ENCODE peak calls at places on chromosomes 1 and 21, in seven cellular contexts. L, N, P, I, A, O and T are unnamed samples.

GRCh38 chr1:81111818-81112217 is 688.9 kb upstream of the ADGRL2 start:
- DNase-seq in L (peak; percentile 59), P (no peak), I (no peak), N (peak; percentile 72), A (no peak), O (no peak), T (no peak)

GRCh38 chr1:31368611-31369107 is 4.2 kb downstream of the FABP3 start:
- DNase-seq in N (no peak), I (no peak), A (no peak), P (no peak), L (no peak), O (no peak), T (no peak)

GRCh38 chr1:26307363-26307781 is 936 bp upstream of the UBXN11 start:
- DNase-seq in P (no peak), L (no peak), A (no peak), N (no peak), O (no peak), I (no peak), T (no peak)

GRCh38 chr1:87151500-87152421 is 176.9 kb upstream of the LMO4 start:
- DNase-seq in A (peak; percentile 53), P (peak; percentile 67), N (peak; percentile 69), I (peak; percentile 43), L (peak; percentile 52), O (peak; percentile 79), T (peak; percentile 77)

GRCh38 chr21:43362928-43363314 is 64.0 kb downstream of the SIK1 start:
- DNase-seq in L (no peak), O (no peak), N (no peak), P (no peak), I (no peak), A (no peak), T (no peak)

GRCh38 chr1:154629160-154630073 is 21.4 kb upstream of the ADAR start:
- DNase-seq in O (no peak), A (no peak), L (peak; percentile 77), I (no peak), N (no peak), P (no peak), T (no peak)

GRCh38 chr21:35038772-35039145 is 10.3 kb downstream of the RUNX1 start:
- DNase-seq in A (no peak), P (no peak), N (no peak), I (no peak), L (no peak), O (no peak), T (no peak)

GRCh38 chr1:25871086-25871703 is 4.3 kb downstream of the PAQR7 start:
- DNase-seq in P (no peak), N (no peak), O (no peak), I (no peak), A (no peak), L (no peak), T (no peak)

GRCh38 chr21:45515241-45516061 is 26.8 kb downstream of the SLC19A1 start:
- DNase-seq in A (no peak), I (no peak), N (no peak), L (no peak), O (no peak), P (no peak), T (no peak)

GRCh38 chr21:36190736-36191135 is 34.1 kb downstream of the DOP1B start:
- DNase-seq in N (no peak), I (no peak), O (no peak), L (no peak), P (no peak), A (no peak), T (no peak)

GRCh38 chr1:210257698-210258395 is 25.3 kb downstream of the SERTAD4 start:
- DNase-seq in N (no peak), O (no peak), I (no peak), A (no peak), L (no peak), P (no peak), T (no peak)

GRCh38 chr1:20533635-20534034 is 18.7 kb upstream of the FAM43B start:
- DNase-seq in P (no peak), O (no peak), L (no peak), N (no peak), A (no peak), I (no peak), T (no peak)

GRCh38 chr1:22250724-22251123 is 107.8 kb upstream of the WNT4 start:
- DNase-seq in A (no peak), P (no peak), N (no peak), O (no peak), I (no peak), L (no peak), T (no peak)

GRCh38 chr1:29829448-29830344 is 593.4 kb downstream of the PTPRU start:
- DNase-seq in I (no peak), O (no peak), N (no peak), L (no peak), A (no peak), P (no peak), T (no peak)

GRCh38 chr1:230105754-230106625 is 39.0 kb downstream of the GALNT2 start:
- DNase-seq in O (peak; percentile 55), I (no peak), L (peak; percentile 88), N (peak; percentile 57), P (peak; percentile 49), A (no peak), T (no peak)

GRCh38 chr1:203173566-203173965 is 2.1 kb downstream of the MYBPH start:
- DNase-seq in P (no peak), O (peak; percentile 85), L (no peak), I (no peak), A (no peak), N (no peak), T (no peak)

GRCh38 chr1:111242805-111243523 is 15.5 kb downstream of the CHI3L2 start:
- DNase-seq in N (no peak), O (no peak), A (no peak), I (no peak), L (no peak), P (no peak), T (no peak)

GRCh38 chr1:246279402-246279801 is 227.7 kb downstream of the SMYD3 start:
- DNase-seq in P (no peak), A (no peak), O (no peak), I (no peak), L (no peak), N (no peak), T (no peak)

GRCh38 chr1:246281639-246282038 is 225.4 kb downstream of the SMYD3 start:
- DNase-seq in I (no peak), L (no peak), A (no peak), O (no peak), N (no peak), P (no peak), T (no peak)

GRCh38 chr1:246284021-246284420 is 223.1 kb downstream of the SMYD3 start:
- DNase-seq in I (no peak), P (no peak), N (no peak), A (no peak), O (no peak), L (no peak), T (no peak)

GRCh38 chr1:246281195-246281594 is 225.9 kb downstream of the SMYD3 start:
- DNase-seq in I (no peak), N (no peak), P (no peak), O (no peak), A (no peak), L (no peak), T (no peak)

GRCh38 chr1:246280551-246280950 is 226.5 kb downstream of the SMYD3 start:
- DNase-seq in N (peak; percentile 34), O (peak; percentile 16), I (no peak), P (no peak), L (peak; percentile 65), A (no peak), T (no peak)
- TF ChIP-seq CTCF in N (peak; percentile 19), O (peak; percentile 17), I (peak; percentile 13), P (peak; percentile 7), L (peak; percentile 36), A (peak; percentile 12), T (peak; percentile 62)

GRCh38 chr1:201874672-201875071 is 14.0 kb upstream of the SHISA4 start:
- DNase-seq in I (no peak), A (no peak), N (no peak), L (no peak), P (no peak), O (no peak), T (no peak)

GRCh38 chr1:201877877-201878339 is 10.8 kb upstream of the SHISA4 start:
- DNase-seq in I (no peak), N (peak; percentile 52), L (peak; percentile 70), A (no peak), P (no peak), O (peak; percentile 48), T (no peak)

GRCh38 chr1:201881617-201882016 is 7.1 kb upstream of the SHISA4 start:
- DNase-seq in A (no peak), N (no peak), O (no peak), L (no peak), I (no peak), P (no peak), T (no peak)

GRCh38 chr1:201880928-201881571 is 7.6 kb upstream of the SHISA4 start:
- DNase-seq in I (no peak), O (no peak), P (no peak), A (peak; percentile 13), L (no peak), N (no peak), T (no peak)

DNA sequence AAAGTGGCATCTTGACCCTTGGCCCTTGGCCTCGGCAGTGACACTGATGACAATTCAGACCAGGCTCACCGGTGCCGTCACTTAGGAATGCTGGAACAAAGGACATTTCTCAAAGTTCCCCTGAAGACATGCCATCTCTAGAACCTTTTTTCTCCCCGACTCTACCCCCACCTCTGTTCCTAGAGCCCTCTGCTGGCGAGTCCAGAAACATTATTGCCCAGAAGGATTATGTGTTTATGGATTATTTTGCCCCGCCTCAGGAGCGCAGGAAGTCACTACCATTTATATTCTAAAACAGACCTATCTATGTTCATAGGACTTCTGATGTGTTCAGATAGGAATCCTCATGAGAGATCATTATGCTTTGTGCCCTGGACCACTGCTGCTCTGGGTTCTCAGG is 12.6 kb upstream of the SHISA4 start:
- DNase-seq in P (no peak), N (no peak), L (no peak), I (no peak), A (no peak), O (no peak), T (no peak)
- TF ChIP-seq CTCF in P (no peak), N (peak; percentile 69), L (peak; percentile 35), I (peak; percentile 33), A (peak; percentile 20), O (no peak), T (peak; percentile 51)

DNA sequence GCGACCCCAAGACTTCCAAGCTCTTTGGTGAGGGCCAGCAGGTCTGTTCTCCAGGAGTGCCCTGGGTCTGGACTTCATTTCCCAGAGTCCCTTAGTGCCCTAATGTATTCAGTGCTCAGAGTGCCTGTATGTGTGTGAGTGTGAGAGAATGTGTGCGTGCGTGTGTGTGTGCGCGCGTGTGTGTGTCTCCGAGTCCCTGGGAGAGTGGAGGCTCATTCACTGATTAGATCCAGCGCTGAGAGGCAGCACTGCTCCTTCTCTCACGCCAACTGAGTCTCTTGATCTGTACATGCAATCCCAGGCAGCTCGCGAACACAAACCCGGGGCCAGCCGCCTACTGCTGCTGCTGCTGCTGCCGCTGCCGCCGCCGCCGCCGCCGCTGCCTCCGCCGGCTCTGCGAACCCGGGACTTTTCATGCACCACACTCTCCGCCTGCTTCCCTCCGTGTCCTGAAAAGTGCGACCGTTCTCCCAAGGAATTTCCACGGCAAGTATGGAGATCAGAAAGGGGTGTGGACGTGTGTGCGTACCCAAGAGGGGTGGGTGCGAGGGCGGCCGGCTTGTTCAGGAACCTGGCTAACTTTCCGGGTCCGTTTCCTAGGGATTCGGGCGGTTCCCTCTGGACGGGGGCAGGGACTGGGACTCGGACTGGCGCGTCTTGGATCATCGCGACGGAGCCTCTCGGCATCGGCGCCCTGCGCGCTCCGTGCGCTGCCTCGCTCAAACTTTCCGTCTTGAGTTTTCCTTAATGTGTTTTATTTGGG is at the start of gene RNF220:
- DNase-seq in I (peak; percentile 80), L (peak; percentile 71), A (peak; percentile 75), P (peak; percentile 45), O (peak; percentile 53), N (peak; percentile 79), T (peak; percentile 61)
- TF ChIP-seq CTCF in I (peak; percentile 8), L (no peak), A (no peak), P (no peak), O (no peak), N (no peak), T (no peak)

GRCh38 chr1:93865253-93865652 is 13.8 kb downstream of the DNTTIP2 start:
- DNase-seq in A (no peak), P (no peak), I (no peak), L (no peak), O (no peak), N (no peak), T (no peak)
- TF ChIP-seq CTCF in A (no peak), P (no peak), I (no peak), L (no peak), O (no peak), N (no peak), T (no peak)